ENCODE peak calls at places on chromosomes 6 and 20, in four cellular contexts. L, X, W and Y are unnamed samples. For H3K36me3, the result is how much of the 10 kb centered on the place peaks cover.

GRCh38 chr20:34222208-34222607 is 19.0 kb upstream of the ASIP start:
- DNase-seq in L (no peak), X (no peak), W (peak), Y (no peak)

GRCh38 chr20:51457281-51457932 is 85.1 kb downstream of the NFATC2 start:
- DNase-seq in L (peak), X (no peak), W (peak), Y (no peak)

GRCh38 chr6:44494011-44494501 is 106.5 kb downstream of the CDC5L start:
- DNase-seq in L (no peak), X (no peak), W (peak), Y (no peak)

GRCh38 chr20:57698867-57699275 is 10.9 kb downstream of the PMEPA1 start:
- DNase-seq in L (no peak), X (no peak), W (no peak), Y (no peak)

GRCh38 chr6:25537349-25538018 is 114.5 kb upstream of the SCGN start:
- DNase-seq in L (no peak), X (no peak), W (peak), Y (no peak)

GRCh38 chr6:7262037-7262461 is 51.0 kb downstream of the SSR1 start:
- DNase-seq in L (no peak), X (no peak), W (no peak), Y (no peak)

GRCh38 chr6:46221221-46221793 is 50.5 kb upstream of the ENPP5 start:
- DNase-seq in L (peak), X (no peak), W (peak), Y (no peak)

GRCh38 chr6:46376562-46376969 is 114.7 kb downstream of the RCAN2 start:
- DNase-seq in L (no peak), X (no peak), W (no peak), Y (no peak)

GRCh38 chr6:82877213-82878195 is 188.1 kb downstream of the UBE3D start:
- DNase-seq in L (no peak), X (no peak), W (peak), Y (no peak)

GRCh38 chr6:36118550-36119107 is 11.7 kb upstream of the MAPK13 start:
- DNase-seq in L (no peak), X (no peak), W (peak), Y (peak)

GRCh38 chr6:165819394-165819793 is 156.4 kb upstream of the PDE10A start:
- DNase-seq in L (peak), X (no peak), W (no peak), Y (no peak)

GRCh38 chr6:158165919-158166416 is 2.1 kb downstream of the SERAC1 start:
- DNase-seq in L (no peak), X (no peak), W (no peak), Y (no peak)

GRCh38 chr6:90000864-90001731 is 106.8 kb downstream of the GJA10 start:
- DNase-seq in L (no peak), X (no peak), W (peak), Y (no peak)

GRCh38 chr6:3727593-3728108 is 23.9 kb downstream of the PXDC1 start:
- DNase-seq in L (no peak), X (no peak), W (no peak), Y (no peak)
- H3K4me3 ChIP-seq in L (no peak), X (no peak), W (no peak), Y (no peak)

GRCh38 chr20:53575481-53576194 is 18.0 kb downstream of the ZNF217 start:
- DNase-seq in L (no peak), X (no peak), W (no peak), Y (no peak)
- H3K36me3 ChIP-seq in L (under half), X (half or more), W (under half), Y (under half)

DNA sequence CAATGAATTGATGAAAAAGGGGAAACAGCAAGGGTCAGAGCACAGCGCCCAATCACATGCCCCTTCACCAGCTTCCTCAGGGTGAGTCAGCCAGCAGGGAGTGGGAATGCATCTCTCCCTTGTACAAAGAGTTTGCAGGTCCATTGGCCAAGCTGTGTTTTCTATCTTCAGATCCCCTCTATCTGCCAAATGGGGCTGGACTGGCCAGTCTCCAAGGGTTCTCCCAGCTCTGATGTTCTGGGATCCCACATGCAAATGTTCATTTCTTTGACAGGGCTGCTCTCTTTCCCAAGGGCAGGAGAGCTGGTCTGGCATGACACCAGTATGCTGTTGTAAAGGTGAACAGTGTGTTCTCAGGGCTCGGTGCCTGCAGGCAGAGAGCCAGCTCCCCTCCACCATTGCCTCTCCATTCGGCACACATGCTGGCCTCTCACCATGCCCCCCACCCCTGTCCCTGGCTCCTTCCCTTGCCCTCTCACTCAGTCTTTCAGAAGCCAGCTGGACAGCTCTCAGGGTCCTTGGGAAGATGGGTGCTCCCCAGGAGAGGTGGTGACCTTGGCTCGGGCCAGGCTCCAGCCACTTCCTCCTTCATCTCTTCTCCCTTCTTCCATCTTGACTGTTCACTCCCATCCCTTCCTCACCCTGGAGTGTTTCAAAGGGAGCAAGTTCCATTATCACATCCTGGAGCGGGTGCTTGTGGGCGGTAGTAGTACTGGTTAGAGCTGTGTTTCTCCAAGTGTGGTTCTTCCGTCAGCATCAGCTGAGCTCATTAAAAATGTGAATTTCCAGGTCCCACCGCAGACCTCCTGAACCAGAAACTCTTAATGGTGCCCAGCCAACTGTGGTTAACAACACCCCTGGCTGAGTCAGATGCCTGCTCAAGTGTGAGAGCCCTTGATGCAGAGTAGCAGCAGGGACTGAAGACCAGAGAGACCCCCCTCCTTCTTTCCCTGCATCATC is 24.7 kb downstream of the ANGPT4 start:
- DNase-seq in L (no peak), X (peak), W (peak), Y (peak)
- H3K4me3 ChIP-seq in L (no peak), X (no peak), W (no peak), Y (no peak)

GRCh38 chr6:112298816-112299281 is 44.5 kb upstream of the LAMA4 start:
- DNase-seq in L (no peak), X (no peak), W (peak), Y (no peak)

GRCh38 chr6:112296694-112297093 is 42.3 kb upstream of the LAMA4 start:
- DNase-seq in L (no peak), X (no peak), W (no peak), Y (no peak)

GRCh38 chr6:112300888-112301287 is 46.2 kb upstream of the RFPL4B start:
- DNase-seq in L (no peak), X (no peak), W (no peak), Y (no peak)

GRCh38 chr6:112298021-112298745 is 43.8 kb upstream of the LAMA4 start:
- DNase-seq in L (no peak), X (no peak), W (peak), Y (no peak)

DNA sequence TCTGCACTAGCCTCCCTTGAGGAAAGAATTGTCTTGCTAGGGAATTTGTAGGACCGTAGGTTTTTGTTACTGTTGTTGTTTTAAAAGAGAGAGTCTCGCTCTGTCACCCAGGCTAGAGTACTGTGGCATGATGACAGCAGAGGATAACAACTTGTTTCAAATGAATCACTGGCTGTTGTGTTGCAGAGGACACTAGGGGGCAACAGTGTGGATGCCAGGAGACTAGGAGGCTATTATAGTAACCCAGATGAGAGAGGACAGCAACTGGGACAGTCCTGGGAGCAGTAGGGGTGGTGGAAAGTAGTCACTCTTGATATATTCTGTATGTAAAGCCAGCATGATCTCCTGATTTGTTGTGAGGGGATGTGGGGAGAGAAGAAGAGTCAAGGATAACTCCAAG is 41.8 kb upstream of the LAMA4 start:
- DNase-seq in L (peak), X (no peak), W (peak), Y (no peak)
- H3K36me3 ChIP-seq in L (under half), X (under half), W (under half), Y (under half)

GRCh38 chr20:46681032-46681854 is 8.0 kb downstream of the TP53RK start:
- DNase-seq in L (peak), X (peak), W (peak), Y (peak)
- H3K4me3 ChIP-seq in L (no peak), X (no peak), W (no peak), Y (no peak)

DNA sequence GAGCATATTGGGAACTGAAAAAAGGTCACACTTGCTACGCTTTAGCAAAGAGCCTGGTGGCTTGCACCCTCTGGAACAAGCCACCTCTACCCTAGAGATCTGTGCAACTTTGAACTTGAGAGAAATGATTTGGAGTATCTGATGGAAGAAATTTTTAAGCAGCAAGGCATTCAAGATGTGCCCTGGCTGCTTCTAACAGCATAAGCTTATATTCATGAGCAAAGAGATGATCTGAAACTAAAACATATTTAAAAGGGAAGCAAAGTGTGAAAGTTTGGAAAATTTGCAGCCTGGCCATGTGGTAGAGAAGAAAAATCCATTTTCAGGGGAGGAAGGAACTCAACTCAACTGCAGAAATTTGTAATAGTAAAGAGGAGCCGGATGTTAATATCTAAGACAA is 71.1 kb downstream of the NINL start:
- DNase-seq in L (no peak), X (no peak), W (no peak), Y (no peak)
- H3K36me3 ChIP-seq in L (under half), X (half or more), W (under half), Y (under half)

GRCh38 chr6:22551280-22551679 is 18.1 kb upstream of the HDGFL1 start:
- DNase-seq in L (no peak), X (no peak), W (peak), Y (no peak)

GRCh38 chr6:22558288-22558882 is 11.0 kb upstream of the HDGFL1 start:
- DNase-seq in L (no peak), X (no peak), W (no peak), Y (no peak)

GRCh38 chr6:22557007-22557406 is 12.4 kb upstream of the HDGFL1 start:
- DNase-seq in L (no peak), X (no peak), W (no peak), Y (no peak)

DNA sequence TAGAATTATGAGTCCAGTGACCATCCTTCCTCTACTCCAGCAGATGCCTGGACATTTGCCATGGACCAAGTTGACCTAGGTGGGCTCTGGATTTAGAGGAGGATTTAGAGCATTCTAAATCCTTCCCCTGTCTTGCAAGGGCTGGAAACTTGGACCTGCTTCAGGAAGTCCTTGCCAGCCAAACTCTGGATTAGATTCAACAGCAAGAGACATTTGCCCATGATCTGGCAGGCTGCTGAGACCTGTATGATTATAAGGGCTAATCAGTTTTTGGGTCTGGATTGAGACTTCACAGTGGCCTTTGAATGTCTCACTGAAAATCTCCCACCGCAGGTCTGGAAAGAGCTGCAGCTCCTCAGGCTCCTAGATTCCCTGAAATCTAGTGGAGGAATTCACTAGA is 13.1 kb upstream of the HDGFL1 start:
- DNase-seq in L (no peak), X (no peak), W (no peak), Y (no peak)
- H3K4me3 ChIP-seq in L (no peak), X (no peak), W (no peak), Y (no peak)